ENCODE peak calls at places on chromosomes 13 and 19, in four cellular contexts. V is GM23248, Q is adrenal gland, Y is astrocyte. W is an unnamed sample.

GRCh38 chr13:24253520-24254150 is 55.7 kb upstream of the C1QTNF9 start:
- DNase-seq in V (no peak), Q (no peak), Y (no peak), W (no peak)

GRCh38 chr19:58543826-58544590 is at the start of gene TRIM28:
- DNase-seq in V (peak; percentile 99), Q (peak; percentile 99), Y (peak; percentile 97), W (peak; percentile 97)

GRCh38 chr13:67224148-67224846 is 5.8 kb downstream of the PCDH9 start:
- DNase-seq in V (peak; percentile 67), Q (peak; percentile 78), Y (peak; percentile 68), W (peak; percentile 37)

GRCh38 chr13:35984776-35985453 is 146.3 kb downstream of the DCLK1 start:
- DNase-seq in V (no peak), Q (no peak), Y (no peak), W (no peak)

GRCh38 chr19:38562096-38562495 is 55.7 kb downstream of the MAP4K1 start:
- DNase-seq in V (no peak), Q (no peak), Y (no peak), W (no peak)

GRCh38 chr19:27972291-27973040 is 1240.5 kb downstream of the UQCRFS1 start:
- DNase-seq in V (peak; percentile 68), Q (no peak), Y (peak; percentile 88), W (no peak)

GRCh38 chr19:1651548-1652394 is 644 bp downstream of the TCF3 start:
- DNase-seq in V (peak; percentile 74), Q (peak; percentile 47), Y (no peak), W (no peak)

GRCh38 chr13:99339736-99340392 is 32.7 kb upstream of the GPR183 start:
- DNase-seq in V (peak; percentile 71), Q (no peak), Y (peak; percentile 33), W (no peak)

GRCh38 chr19:33438016-33438671 is 64.6 kb downstream of the CEBPG start:
- DNase-seq in V (peak; percentile 34), Q (no peak), Y (peak; percentile 13), W (no peak)

GRCh38 chr13:104641309-104641708 is 1575.1 kb upstream of the SLC10A2 start:
- DNase-seq in V (no peak), Q (peak; percentile 70), Y (peak; percentile 18), W (no peak)

GRCh38 chr13:107329991-107330390 is 762.1 kb upstream of the ARGLU1 start:
- DNase-seq in V (no peak), Q (no peak), Y (peak; percentile 60), W (no peak)

GRCh38 chr13:33606692-33607091 is 211.3 kb upstream of the RFC3 start:
- DNase-seq in V (peak; percentile 31), Q (no peak), Y (no peak), W (no peak)

GRCh38 chr13:38421590-38422560 is 72.2 kb downstream of the UFM1 start:
- DNase-seq in V (peak; percentile 58), Q (no peak), Y (peak; percentile 12), W (no peak)

DNA sequence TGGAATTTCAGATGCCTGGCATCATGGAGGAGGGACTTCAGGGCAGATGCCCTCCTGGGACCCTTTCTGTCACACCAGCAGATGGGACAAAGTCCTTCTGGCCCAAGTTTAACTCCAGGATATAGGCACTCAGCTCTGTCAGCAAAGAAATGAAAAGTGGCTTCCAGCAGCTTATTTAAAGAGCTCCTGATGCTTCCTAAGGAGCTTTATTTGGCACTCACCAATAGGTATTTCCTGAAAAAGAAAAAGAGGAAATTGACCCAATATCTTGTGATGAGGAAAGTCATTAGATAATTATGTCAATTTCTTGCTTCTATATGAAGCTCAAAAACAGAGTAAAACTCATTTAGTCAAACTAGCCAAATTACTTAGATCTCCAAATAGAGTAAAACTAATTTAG is 224.6 kb downstream of the RAP2A start:
- DNase-seq in V (no peak), Q (no peak), Y (no peak), W (no peak)
- H3K4me3 ChIP-seq in V (no peak overlapping the region), Q (no peak overlapping the region), Y (no peak overlapping the region), W (no peak overlapping the region)

GRCh38 chr19:11377237-11377636 is 2.8 kb downstream of the SWSAP1 start:
- DNase-seq in V (peak; percentile 87), Q (peak; percentile 80), Y (peak; percentile 86), W (peak; percentile 73)
- H3K4me3 ChIP-seq in V (no peak overlapping the region), Q (no peak overlapping the region), Y (no peak overlapping the region), W (no peak overlapping the region)

GRCh38 chr13:110957181-110957884 is 42.5 kb upstream of the ANKRD10 start:
- DNase-seq in V (peak; percentile 38), Q (no peak), Y (no peak), W (no peak)
- H3K4me3 ChIP-seq in V (no peak overlapping the region), Q (no peak overlapping the region), Y (no peak overlapping the region), W (no peak overlapping the region)

DNA sequence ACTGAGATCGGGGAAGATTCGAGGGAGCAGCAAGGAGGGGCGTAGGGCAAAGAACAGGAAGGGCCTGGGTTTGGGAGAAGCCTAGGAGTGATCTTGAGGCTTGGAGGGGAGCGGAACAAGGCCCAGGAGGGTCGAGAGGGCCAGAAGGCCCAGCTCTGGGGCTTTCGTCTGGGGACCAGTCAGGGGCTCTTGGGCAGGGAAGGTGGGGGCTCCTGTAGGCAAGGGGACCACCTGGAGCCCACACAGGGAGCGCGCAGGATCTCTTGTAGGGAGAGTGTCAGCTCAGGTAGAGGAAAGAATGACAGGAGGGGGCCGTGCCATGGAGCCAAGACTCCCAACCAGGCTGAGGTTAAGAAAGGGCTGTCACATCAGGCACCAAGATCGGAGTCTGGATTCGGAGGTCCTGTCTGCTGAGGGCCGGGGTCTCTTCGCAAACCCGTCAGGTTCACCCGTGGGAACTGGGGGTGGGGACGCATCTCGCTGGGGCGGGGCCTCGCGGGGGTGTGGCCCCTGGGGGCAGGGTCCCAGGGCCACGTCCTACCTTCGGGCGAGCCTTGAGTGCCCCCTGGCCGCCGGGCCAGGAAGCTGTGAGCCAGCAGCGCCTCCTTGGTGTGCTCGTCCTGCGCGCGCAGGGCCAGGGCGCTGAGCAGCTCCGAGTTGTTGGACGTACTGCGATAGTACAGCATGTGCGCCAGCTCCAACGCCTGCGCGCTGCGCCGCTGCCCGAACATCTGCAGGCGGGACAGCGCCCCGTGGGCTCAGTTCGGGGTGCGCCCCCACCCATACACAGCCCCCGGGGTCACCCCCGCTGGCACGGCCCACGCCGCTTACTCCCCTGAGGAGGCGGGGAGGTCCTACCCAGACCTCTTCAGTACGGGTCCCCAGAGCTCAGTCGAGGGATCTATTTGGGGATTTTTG is 8.4 kb downstream of the EMP3 start:
- DNase-seq in V (peak; percentile 98), Q (peak; percentile 92), Y (peak; percentile 79), W (no peak)
- H3K4me3 ChIP-seq in V (peak overlapping the region; percentile 66), Q (peak overlapping the region; percentile 44), Y (peak overlapping the region; percentile 49), W (peak overlapping the region; percentile 51)

GRCh38 chr19:18206018-18206417 is 2.2 kb upstream of the RAB3A start:
- DNase-seq in V (no peak), Q (no peak), Y (no peak), W (no peak)
- H3K4me3 ChIP-seq in V (no peak overlapping the region), Q (no peak overlapping the region), Y (no peak overlapping the region), W (no peak overlapping the region)

GRCh38 chr19:42214810-42215209 is 2.7 kb downstream of the DEDD2 start:
- DNase-seq in V (no peak), Q (no peak), Y (no peak), W (no peak)
- H3K4me3 ChIP-seq in V (no peak overlapping the region), Q (no peak overlapping the region), Y (no peak overlapping the region), W (no peak overlapping the region)

W was measured in AG09309.